ENCODE peak calls at places on chromosomes 4 and X, in nine cellular contexts. C is hepatic stellate cell; I is RPMI7951; B is activated CD4-positive, alpha-beta T cell treated with anti-CD3 and anti-CD28 coated beads for 1 hour; T is AG09319; X is left cardiac atrium; Z is GM23338; A is epithelial cell of esophagus; H is NCI-H226. M is an unnamed sample.

GRCh38 chrX:133668225-133668931 is 253.1 kb upstream of the GPC4 start:
- DNase-seq in C (no peak), I (no peak), B (no peak), T (no peak), X (no peak), Z (no peak), A (peak), H (no peak), M (peak)

GRCh38 chrX:39846460-39846859 is 251.3 kb downstream of the BCOR start:
- DNase-seq in C (no peak), I (no peak), B (no peak), T (no peak), X (no peak), Z (no peak), A (no peak), H (no peak), M (no peak)

GRCh38 chr4:110586137-110586850 is 36.6 kb downstream of the PITX2 start:
- DNase-seq in C (peak), I (peak), B (no peak), T (peak), X (no peak), Z (peak), A (peak), H (peak), M (peak)

GRCh38 chr4:17687237-17687857 is 72.9 kb downstream of the MED28 start:
- DNase-seq in C (no peak), I (peak), B (no peak), T (no peak), X (no peak), Z (no peak), A (no peak), H (no peak), M (no peak)

GRCh38 chr4:138113819-138114415 is 128.2 kb downstream of the SLC7A11 start:
- DNase-seq in C (no peak), I (no peak), B (no peak), T (peak), X (no peak), Z (no peak), A (peak), H (peak), M (peak)

GRCh38 chr4:53937327-53937726 is 127.1 kb downstream of the CHIC2 start:
- DNase-seq in C (no peak), I (no peak), B (no peak), T (no peak), X (no peak), Z (no peak), A (no peak), H (no peak), M (no peak)

GRCh38 chr4:97103252-97103651 is 1040.0 kb downstream of the STPG2 start:
- DNase-seq in C (no peak), I (no peak), B (no peak), T (no peak), X (no peak), Z (no peak), A (peak), H (no peak), M (no peak)

GRCh38 chr4:3522326-3522640 is 9.9 kb downstream of the LRPAP1 start:
- DNase-seq in C (no peak), I (no peak), B (no peak), T (no peak), X (no peak), Z (no peak), A (no peak), H (no peak), M (no peak)